ENCODE peak calls at places on chromosomes 16 and 17, in seven cellular contexts. P is upper lobe of left lung, M is EL, X is psoas muscle, W is skeletal muscle cell, Z is GDM1, H is AG10803. A is an unnamed sample.

GRCh38 chr16:66469291-66469931 is 42.3 kb downstream of the BEAN1 start:
- DNase-seq in P (no peak), W (no peak), X (no peak), H (no peak), M (no peak), Z (no peak), A (no peak)

GRCh38 chr16:55622930-55623561 is 32.7 kb upstream of the SLC6A2 start:
- DNase-seq in P (no peak), X (no peak), H (no peak), Z (no peak), M (no peak), W (no peak), A (no peak)

GRCh38 chr16:79469999-79470398 is 130.5 kb downstream of the MAF start:
- DNase-seq in P (peak), W (no peak), H (no peak), X (no peak), M (no peak), Z (no peak), A (no peak)

GRCh38 chr17:55852734-55853133 is 101.9 kb downstream of the PCTP start:
- DNase-seq in P (no peak), X (no peak), H (no peak), M (no peak), W (no peak), Z (no peak), A (no peak)

GRCh38 chr16:15993128-15993527 is 43.7 kb downstream of the ABCC1 start:
- DNase-seq in M (no peak), W (no peak), P (no peak), X (no peak), Z (no peak), H (no peak), A (no peak)

GRCh38 chr17:6948976-6949375 is 46.9 kb upstream of the ALOX12 start:
- DNase-seq in H (no peak), Z (no peak), X (no peak), W (no peak), P (no peak), M (no peak), A (no peak)

GRCh38 chr17:67377727-67378443 is 804 bp downstream of the PITPNC1 start:
- DNase-seq in P (peak), H (peak), W (no peak), Z (no peak), X (peak), M (peak), A (peak)

GRCh38 chr16:31465788-31466370 is 6.1 kb upstream of the TGFB1I1 start:
- DNase-seq in X (peak), P (no peak), W (no peak), M (no peak), H (no peak), Z (no peak), A (no peak)

GRCh38 chr16:75340715-75341500 is 89.5 kb upstream of the BCAR1 start:
- DNase-seq in X (no peak), Z (no peak), P (no peak), W (no peak), M (peak), H (peak), A (no peak)

GRCh38 chr17:35645923-35646322 is 58.8 kb downstream of the AP2B1 start:
- DNase-seq in M (peak), Z (no peak), W (no peak), P (no peak), H (peak), X (no peak), A (no peak)

GRCh38 chr16:30351586-30352419 is 3.3 kb downstream of the CD2BP2 start:
- DNase-seq in P (peak), H (peak), W (peak), X (peak), Z (no peak), M (peak), A (no peak)